ENCODE peak calls at places on chromosomes 11 and 22, in five cellular contexts. One of them, this sample, is unnamed.
A peak's percentile ranks its signal among the peaks of the same experiment; 100 is the strongest.

GRCh38 chr11:73273246-73273890 is 1.2 kb downstream of the P2RY6 start:
- DNase-seq in H1: no peak
- DNase-seq in IMR-90: no peak
- DNase-seq in H9: no peak
- DNase-seq in mesenchymal stem cell: no peak
- DNase-seq in this sample: no peak

GRCh38 chr22:20009018-20009482 is 7.6 kb downstream of the ARVCF start:
- DNase-seq in H1: no peak
- DNase-seq in IMR-90: no peak
- DNase-seq in H9: no peak
- DNase-seq in mesenchymal stem cell: no peak
- DNase-seq in this sample: no peak

GRCh38 chr11:2714871-2715270 is 15.1 kb upstream of the KCNQ1OT1 start:
- DNase-seq in H9: no peak
- DNase-seq in IMR-90: no peak
- DNase-seq in mesenchymal stem cell: no peak
- DNase-seq in H1: no peak
- DNase-seq in this sample: no peak

GRCh38 chr11:85756401-85757200 is 54.3 kb downstream of the SYTL2 start:
- DNase-seq in H1: no peak
- DNase-seq in mesenchymal stem cell: no peak
- DNase-seq in IMR-90: no peak
- DNase-seq in H9: no peak
- DNase-seq in this sample: no peak

GRCh38 chr11:71551711-71552110 is 3.5 kb downstream of the KRTAP5-9 start:
- DNase-seq in H1: no peak
- DNase-seq in mesenchymal stem cell: no peak
- DNase-seq in IMR-90: no peak
- DNase-seq in H9: no peak
- DNase-seq in this sample: no peak

GRCh38 chr11:83815736-83816135 is 529.6 kb upstream of the CCDC90B start:
- DNase-seq in H9: no peak
- DNase-seq in H1: no peak
- DNase-seq in IMR-90: peak; percentile 23
- DNase-seq in mesenchymal stem cell: no peak
- DNase-seq in this sample: no peak

GRCh38 chr11:83220279-83220678 is 26.8 kb downstream of the ANKRD42 start:
- DNase-seq in mesenchymal stem cell: no peak
- DNase-seq in H9: no peak
- DNase-seq in IMR-90: no peak
- DNase-seq in H1: no peak
- DNase-seq in this sample: no peak

GRCh38 chr11:32990481-32990880 is 25.2 kb upstream of the DEPDC7 start:
- DNase-seq in mesenchymal stem cell: no peak
- DNase-seq in H9: no peak
- DNase-seq in IMR-90: no peak
- DNase-seq in H1: no peak
- DNase-seq in this sample: no peak

GRCh38 chr11:115132829-115133228 is 371.4 kb downstream of the CADM1 start:
- DNase-seq in H9: peak; percentile 44
- DNase-seq in H1: no peak
- DNase-seq in mesenchymal stem cell: no peak
- DNase-seq in IMR-90: no peak
- DNase-seq in this sample: no peak

GRCh38 chr11:2114430-2115241 is 24.6 kb downstream of the IGF2 start:
- DNase-seq in H9: no peak
- DNase-seq in H1: no peak
- DNase-seq in IMR-90: no peak
- DNase-seq in mesenchymal stem cell: no peak
- DNase-seq in this sample: no peak

GRCh38 chr11:59112494-59112893 is 5.5 kb downstream of the FAM111B start:
- DNase-seq in H9: no peak
- DNase-seq in H1: no peak
- DNase-seq in IMR-90: peak; percentile 39
- DNase-seq in mesenchymal stem cell: no peak
- DNase-seq in this sample: no peak

GRCh38 chr11:65606876-65607613 is 7.0 kb downstream of the MAP3K11 start:
- DNase-seq in IMR-90: peak; percentile 93
- DNase-seq in H1: peak; percentile 94
- DNase-seq in mesenchymal stem cell: peak; percentile 97
- DNase-seq in H9: peak; percentile 99
- DNase-seq in this sample: peak; percentile 97

GRCh38 chr11:101288392-101288791 is 158.8 kb upstream of the PGR start:
- DNase-seq in H9: peak; percentile 29
- DNase-seq in mesenchymal stem cell: no peak
- DNase-seq in IMR-90: no peak
- DNase-seq in H1: no peak
- DNase-seq in this sample: no peak

GRCh38 chr11:110200241-110200640 is 96.2 kb downstream of the RDX start:
- DNase-seq in H9: no peak
- DNase-seq in H1: no peak
- DNase-seq in mesenchymal stem cell: no peak
- DNase-seq in IMR-90: peak; percentile 71
- DNase-seq in this sample: no peak

GRCh38 chr11:66363805-66364535 is 7.6 kb downstream of the SLC29A2 start:
- DNase-seq in H9: peak; percentile 94
- DNase-seq in H1: peak; percentile 99
- DNase-seq in mesenchymal stem cell: no peak
- DNase-seq in IMR-90: no peak
- DNase-seq in this sample: no peak

GRCh38 chr22:42805016-42805997 is 51.8 kb downstream of the ARFGAP3 start:
- DNase-seq in IMR-90: no peak
- DNase-seq in mesenchymal stem cell: no peak
- DNase-seq in H1: no peak
- DNase-seq in H9: peak; percentile 34
- DNase-seq in this sample: no peak

GRCh38 chr11:22828373-22828772 is 1.2 kb downstream of the SVIP start:
- DNase-seq in IMR-90: no peak
- DNase-seq in H1: no peak
- DNase-seq in mesenchymal stem cell: no peak
- DNase-seq in H9: no peak
- DNase-seq in this sample: no peak

GRCh38 chr11:116053538-116053919 is 549.3 kb upstream of the CADM1 start:
- DNase-seq in H1: no peak
- DNase-seq in H9: no peak
- DNase-seq in mesenchymal stem cell: no peak
- DNase-seq in IMR-90: no peak
- DNase-seq in this sample: no peak

GRCh38 chr22:49372530-49373288 is 455.0 kb downstream of the BRD1 start:
- DNase-seq in H1: no peak
- DNase-seq in IMR-90: no peak
- DNase-seq in H9: peak; percentile 84
- DNase-seq in mesenchymal stem cell: no peak
- DNase-seq in this sample: no peak

DNA sequence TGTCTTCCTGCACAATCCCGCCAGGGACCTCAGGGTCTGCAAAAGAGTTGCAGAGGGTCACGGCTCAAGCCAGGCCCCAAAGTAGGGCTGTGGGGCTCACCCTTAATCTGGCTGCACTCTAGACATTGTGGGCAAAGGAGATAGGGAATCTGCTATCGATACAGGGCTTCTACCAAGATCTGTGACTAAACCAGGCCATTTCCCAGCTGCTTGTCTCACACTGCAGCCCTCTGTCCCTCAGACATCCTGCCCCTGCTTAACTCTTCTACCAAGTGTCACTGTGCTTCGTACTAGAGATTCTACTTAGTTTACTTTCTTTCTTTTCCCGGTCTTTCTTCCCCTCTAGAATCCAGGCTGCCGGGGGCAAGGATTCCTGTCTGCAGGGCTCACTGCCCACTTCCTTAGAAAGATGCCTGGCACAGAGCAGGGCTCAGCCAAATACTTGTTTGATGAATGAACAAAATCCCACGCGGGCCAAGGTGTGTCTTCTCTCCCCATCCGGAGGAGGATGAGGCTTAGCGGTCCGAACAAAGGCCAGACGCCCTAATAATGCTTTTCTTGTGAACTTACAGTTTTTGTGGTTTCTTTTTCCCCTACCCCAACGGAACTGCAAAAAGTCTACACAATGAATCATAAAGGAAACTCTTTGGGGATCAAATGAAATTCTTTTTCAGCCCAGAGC is 61.3 kb upstream of the ANO1 start:
- DNase-seq in mesenchymal stem cell: peak; percentile 4
- DNase-seq in H1: no peak
- DNase-seq in H9: no peak
- DNase-seq in IMR-90: peak; percentile 78
- DNase-seq in this sample: no peak
- H3K23ac ChIP-seq in mesenchymal stem cell: peak overlapping the region; percentile 5
- H3K23ac ChIP-seq in H1: no peak overlapping the region
- H3K23ac ChIP-seq in H9: no peak overlapping the region
- H3K23ac ChIP-seq in IMR-90: peak overlapping the region; percentile 85
- H3K23ac ChIP-seq in this sample: no peak overlapping the region

GRCh38 chr11:108525161-108525560 is 27.0 kb upstream of the POGLUT3 start:
- DNase-seq in IMR-90: no peak
- DNase-seq in H1: no peak
- DNase-seq in mesenchymal stem cell: no peak
- DNase-seq in H9: no peak
- DNase-seq in this sample: no peak
- H2BK15ac ChIP-seq in IMR-90: no peak overlapping the region
- H2BK15ac ChIP-seq in H1: no peak overlapping the region
- H2BK15ac ChIP-seq in mesenchymal stem cell: no peak overlapping the region
- H2BK15ac ChIP-seq in H9: no peak overlapping the region
- H2BK15ac ChIP-seq in this sample: no peak overlapping the region

DNA sequence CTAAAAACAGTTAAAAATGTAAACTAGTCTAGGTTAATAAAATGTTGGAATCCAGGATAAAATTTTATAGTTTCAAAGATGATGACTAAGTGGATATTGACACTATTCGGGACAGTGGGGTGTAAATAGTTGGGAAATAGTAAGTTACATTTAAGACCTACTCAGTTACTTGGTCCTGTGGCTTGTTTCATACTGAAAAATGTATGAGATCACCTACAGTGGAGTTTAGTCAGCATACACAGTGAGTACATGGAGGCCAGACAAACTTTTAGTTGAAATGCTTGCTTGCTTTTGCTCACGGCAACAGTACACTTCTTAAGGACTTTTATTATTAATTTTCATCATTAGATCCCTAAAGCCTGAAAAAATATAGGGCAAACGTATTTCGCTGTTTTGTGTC is 16.1 kb downstream of the TRIM22 start:
- DNase-seq in H1: no peak
- DNase-seq in mesenchymal stem cell: no peak
- DNase-seq in IMR-90: peak; percentile 42
- DNase-seq in H9: no peak
- DNase-seq in this sample: no peak
- H3K23ac ChIP-seq in H1: no peak overlapping the region
- H3K23ac ChIP-seq in mesenchymal stem cell: no peak overlapping the region
- H3K23ac ChIP-seq in IMR-90: no peak overlapping the region
- H3K23ac ChIP-seq in H9: no peak overlapping the region
- H3K23ac ChIP-seq in this sample: no peak overlapping the region

GRCh38 chr11:128476031-128476430 is 111.3 kb downstream of the ETS1 start:
- DNase-seq in H1: no peak
- DNase-seq in H9: no peak
- DNase-seq in IMR-90: no peak
- DNase-seq in mesenchymal stem cell: no peak
- DNase-seq in this sample: no peak
- H2BK15ac ChIP-seq in H1: no peak overlapping the region
- H2BK15ac ChIP-seq in H9: no peak overlapping the region
- H2BK15ac ChIP-seq in IMR-90: no peak overlapping the region
- H2BK15ac ChIP-seq in mesenchymal stem cell: no peak overlapping the region
- H2BK15ac ChIP-seq in this sample: no peak overlapping the region

This sample was measured in neuronal stem cell.